ENCODE peak calls at places on chromosomes 11 and 22, in eight cellular contexts. K, B, D, F, L, U, C and R are unnamed samples.

GRCh38 chr11:14980854-14981253 is 8.7 kb upstream of the CALCA start:
- DNase-seq in U (no peak), F (peak), L (no peak), D (no peak), K (peak), B (no peak), C (no peak), R (no peak)

GRCh38 chr22:30609260-30610185 is 2.5 kb downstream of the TCN2 start:
- DNase-seq in K (peak), F (no peak), C (no peak), D (peak), L (no peak), B (no peak), U (peak), R (no peak)

GRCh38 chr11:47980907-47981621 is 705 bp downstream of the PTPRJ start:
- DNase-seq in K (peak), F (peak), B (no peak), D (no peak), U (peak), L (peak), C (no peak), R (peak)

GRCh38 chr11:12789574-12789973 is 115.4 kb downstream of the TEAD1 start:
- DNase-seq in D (no peak), C (no peak), L (no peak), K (no peak), B (no peak), U (no peak), F (peak), R (no peak)

GRCh38 chr11:36622431-36623136 is 24.5 kb upstream of the RAG2 start:
- DNase-seq in B (no peak), K (peak), C (no peak), U (peak), L (no peak), D (no peak), F (peak), R (no peak)

GRCh38 chr11:96960926-96961325 is 571.1 kb downstream of the JRKL start:
- DNase-seq in U (no peak), C (no peak), B (no peak), D (no peak), F (no peak), K (no peak), L (no peak), R (no peak)

GRCh38 chr11:134889832-134890231 is 477.8 kb upstream of the B3GAT1 start:
- DNase-seq in K (no peak), L (no peak), D (no peak), C (no peak), U (no peak), F (no peak), B (no peak), R (no peak)

GRCh38 chr22:46297151-46297819 is 615 bp downstream of the GTSE1 start:
- DNase-seq in U (no peak), B (no peak), L (peak), K (peak), C (no peak), F (peak), D (no peak), R (peak)

GRCh38 chr11:12329169-12329568 is 48.2 kb upstream of the PARVA start:
- DNase-seq in B (no peak), C (no peak), U (no peak), F (no peak), L (no peak), D (no peak), K (no peak), R (no peak)

GRCh38 chr11:19607656-19608360 is 104.8 kb upstream of the NAV2 start:
- DNase-seq in D (no peak), B (no peak), K (no peak), F (no peak), U (no peak), L (no peak), C (no peak), R (no peak)

GRCh38 chr11:126595560-126595959 is 240.1 kb downstream of the ST3GAL4 start:
- DNase-seq in C (no peak), B (no peak), F (no peak), U (no peak), K (no peak), L (no peak), D (no peak), R (no peak)

GRCh38 chr11:92929168-92930053 is 40.0 kb upstream of the MTNR1B start:
- DNase-seq in C (no peak), L (no peak), F (no peak), U (no peak), B (no peak), D (no peak), K (peak), R (no peak)